ENCODE peak calls at places on chromosome 21, in ten cellular contexts. K is astrocyte of the spinal cord; T is M059J; O is head of caudate nucleus; Y is CD8-positive, alpha-beta T cell; R is AG09309; N is globus pallidus; C is stimulated activated CD4-positive, alpha-beta T cell treated with anti-CD3 and anti-CD28 coated beads, Interleukin-15, amount 100 ng/mL, for 1 hour; I is adipocyte; E is PC-9. B is an unnamed sample.

GRCh38 chr21:45735259-45736000 is 91.9 kb downstream of the PCBP3 start:
- DNase-seq in C (no peak), T (no peak), K (no peak), R (no peak), O (no peak), Y (no peak), E (no peak), N (no peak), I (no peak), B (no peak)

GRCh38 chr21:38123626-38124025 is 133.2 kb upstream of the KCNJ15 start:
- DNase-seq in R (no peak), E (no peak), I (no peak), T (no peak), Y (no peak), K (no peak), C (no peak), O (no peak), N (no peak), B (no peak)

GRCh38 chr21:34553199-34553952 is 41.4 kb upstream of the KCNE1 start:
- DNase-seq in R (peak; percentile 81), T (peak; percentile 94), Y (no peak), C (no peak), E (no peak), K (peak; percentile 84), N (no peak), I (peak; percentile 77), O (no peak), B (no peak)

GRCh38 chr21:38438476-38438893 is 59.8 kb downstream of the ERG start:
- DNase-seq in N (no peak), O (no peak), R (peak; percentile 53), T (peak; percentile 96), K (peak; percentile 72), I (no peak), Y (no peak), E (peak; percentile 29), C (no peak), B (peak; percentile 6)

GRCh38 chr21:42386034-42386591 is 9.7 kb downstream of the TMPRSS3 start:
- DNase-seq in Y (no peak), O (no peak), K (no peak), I (no peak), R (no peak), E (no peak), C (no peak), T (no peak), N (no peak), B (no peak)

GRCh38 chr21:14384453-14384852 is 1.5 kb upstream of the HSPA13 start:
- DNase-seq in T (no peak), O (no peak), R (no peak), Y (no peak), K (no peak), E (no peak), C (no peak), N (no peak), I (no peak), B (no peak)

GRCh38 chr21:41240040-41240439 is 72.1 kb downstream of the BACE2 start:
- DNase-seq in N (no peak), C (no peak), Y (no peak), E (no peak), T (no peak), O (no peak), K (no peak), I (no peak), R (no peak), B (no peak)

GRCh38 chr21:18218331-18218730 is 26.3 kb upstream of the CHODL start:
- DNase-seq in K (no peak), I (no peak), C (no peak), T (no peak), O (no peak), Y (no peak), E (no peak), N (no peak), R (no peak), B (no peak)

GRCh38 chr21:31497939-31498338 is 153.9 kb upstream of the TIAM1 start:
- DNase-seq in N (no peak), C (no peak), R (no peak), I (no peak), O (no peak), E (no peak), K (no peak), T (no peak), Y (no peak), B (no peak)

GRCh38 chr21:39159342-39160063 is 23.7 kb downstream of the PSMG1 start:
- DNase-seq in T (no peak), R (no peak), I (peak; percentile 46), Y (no peak), K (no peak), N (no peak), O (no peak), E (no peak), C (no peak), B (no peak)

GRCh38 chr21:45322960-45323461 is 35.3 kb upstream of the POFUT2 start:
- DNase-seq in K (no peak), C (no peak), T (peak; percentile 96), R (no peak), Y (peak; percentile 56), N (no peak), I (no peak), E (no peak), O (no peak), B (no peak)

GRCh38 chr21:46295177-46295711 is 9.1 kb downstream of the YBEY start:
- DNase-seq in C (no peak), O (no peak), N (no peak), R (no peak), T (peak; percentile 69), Y (no peak), E (no peak), I (peak; percentile 34), K (peak; percentile 67), B (no peak)

GRCh38 chr21:43994646-43995045 is 17.5 kb upstream of the TRAPPC10 start:
- DNase-seq in N (no peak), T (no peak), K (no peak), C (no peak), R (no peak), I (no peak), E (no peak), Y (no peak), O (no peak), B (no peak)

GRCh38 chr21:35014302-35015044 is 34.6 kb downstream of the RUNX1 start:
- DNase-seq in Y (no peak), I (no peak), R (no peak), E (peak; percentile 7), O (no peak), K (no peak), N (no peak), T (peak; percentile 47), C (no peak), B (no peak)

GRCh38 chr21:24955275-24955961 is 651.9 kb downstream of the MRPL39 start:
- DNase-seq in N (no peak), O (no peak), K (no peak), I (no peak), R (no peak), C (no peak), T (no peak), E (no peak), Y (no peak), B (no peak)

GRCh38 chr21:33670076-33670475 is 27.8 kb downstream of the ITSN1 start:
- DNase-seq in T (no peak), E (no peak), R (no peak), O (no peak), K (no peak), I (no peak), Y (no peak), N (no peak), C (no peak), B (no peak)

GRCh38 chr21:35559128-35559831 is 501.0 kb downstream of the SETD4 start:
- DNase-seq in C (no peak), T (peak; percentile 99), R (peak; percentile 90), Y (no peak), E (no peak), N (no peak), O (no peak), I (peak; percentile 76), K (peak; percentile 97), B (no peak)

GRCh38 chr21:17352937-17353655 is 159.7 kb upstream of the CXADR start:
- DNase-seq in I (no peak), E (no peak), T (no peak), N (no peak), R (no peak), Y (no peak), O (no peak), K (no peak), C (no peak), B (no peak)

GRCh38 chr21:33214056-33214455 is 15.7 kb upstream of the IFNAR2 start:
- DNase-seq in T (no peak), I (no peak), O (no peak), Y (no peak), C (no peak), R (no peak), E (no peak), K (no peak), N (no peak), B (no peak)

GRCh38 chr21:37530901-37531351 is 164.4 kb downstream of the DYRK1A start:
- DNase-seq in I (no peak), K (no peak), O (no peak), R (no peak), E (no peak), Y (no peak), N (no peak), T (no peak), C (no peak), B (no peak)

GRCh38 chr21:44370027-44370735 is 16.8 kb downstream of the TRPM2 start:
- DNase-seq in Y (no peak), O (peak; percentile 54), R (peak; percentile 33), E (peak; percentile 12), I (peak; percentile 59), C (no peak), K (no peak), T (peak; percentile 90), N (no peak), B (peak; percentile 21)

GRCh38 chr21:16070207-16070651 is 340.4 kb downstream of the USP25 start:
- DNase-seq in C (no peak), N (peak; percentile 80), O (peak; percentile 66), Y (no peak), I (peak; percentile 46), T (peak; percentile 46), R (no peak), E (no peak), K (peak; percentile 28), B (no peak)

GRCh38 chr21:16551101-16551695 is 821.4 kb downstream of the USP25 start:
- DNase-seq in Y (no peak), C (no peak), O (no peak), K (no peak), I (no peak), T (peak; percentile 54), R (no peak), E (no peak), N (no peak), B (no peak)

GRCh38 chr21:27519357-27519756 is 552.5 kb upstream of the ADAMTS5 start:
- DNase-seq in R (peak; percentile 64), T (peak; percentile 71), Y (no peak), E (no peak), I (peak; percentile 68), N (no peak), K (peak; percentile 87), O (no peak), C (no peak), B (no peak)

GRCh38 chr21:25191141-25191540 is 416.1 kb downstream of the MRPL39 start:
- DNase-seq in Y (no peak), K (no peak), O (no peak), T (peak; percentile 33), C (no peak), E (no peak), N (no peak), I (no peak), R (no peak), B (no peak)

GRCh38 chr21:46437096-46437498 is 21.6 kb upstream of the DIP2A start:
- DNase-seq in K (no peak), O (no peak), I (no peak), N (no peak), E (no peak), Y (no peak), T (no peak), R (no peak), C (no peak), B (no peak)

B was measured in Calu3.